ENCODE peak calls at places on chromosomes 1 and 21, in five cellular contexts. Q is CD8-positive, alpha-beta memory T cell; X is NT2/D1; B is dorsolateral prefrontal cortex; S is fibroblast of pulmonary artery. H is an unnamed sample.

GRCh38 chr1:109643385-109644230 is 12.3 kb upstream of the GSTM4 start:
- DNase-seq in Q (peak), X (peak), B (no peak), S (peak), H (peak)

GRCh38 chr1:24699628-24700027 is 45.6 kb upstream of the CLIC4 start:
- DNase-seq in Q (no peak), X (no peak), B (no peak), S (no peak), H (peak)

GRCh38 chr1:230507671-230508407 is 81.7 kb upstream of the PGBD5 start:
- DNase-seq in Q (no peak), X (no peak), B (peak), S (peak), H (no peak)

GRCh38 chr1:50981741-50982140 is 11.7 kb downstream of the CDKN2C start:
- DNase-seq in Q (no peak), X (no peak), B (no peak), S (no peak), H (no peak)

GRCh38 chr1:17856496-17857108 is 101.5 kb downstream of the ACTL8 start:
- DNase-seq in Q (no peak), X (no peak), B (no peak), S (no peak), H (no peak)

GRCh38 chr1:204232530-204232929 is 18.7 kb upstream of the GOLT1A start:
- DNase-seq in Q (no peak), X (no peak), B (no peak), S (no peak), H (no peak)

GRCh38 chr21:29604096-29604495 is 305.4 kb downstream of the BACH1 start:
- DNase-seq in Q (no peak), X (no peak), B (no peak), S (no peak), H (no peak)

GRCh38 chr1:45669379-45669778 is 17.0 kb downstream of the GPBP1L1 start:
- DNase-seq in Q (no peak), X (no peak), B (no peak), S (no peak), H (no peak)

GRCh38 chr1:107963601-107964396 is 1.2 kb downstream of the VAV3 start:
- DNase-seq in Q (peak), X (no peak), B (peak), S (peak), H (peak)

GRCh38 chr1:159509440-159510222 is 26.2 kb downstream of the OR10J5 start:
- DNase-seq in Q (no peak), X (no peak), B (no peak), S (no peak), H (no peak)

GRCh38 chr21:33825898-33826297 is 89.7 kb downstream of the ATP5PO start:
- DNase-seq in Q (no peak), X (no peak), B (no peak), S (peak), H (no peak)

GRCh38 chr1:244992833-244993232 is 128.5 kb upstream of the HNRNPU start:
- DNase-seq in Q (no peak), X (no peak), B (no peak), S (no peak), H (no peak)

GRCh38 chr21:16154961-16155360 is 425.2 kb downstream of the USP25 start:
- DNase-seq in Q (no peak), X (peak), B (no peak), S (no peak), H (peak)

GRCh38 chr1:6460349-6461236 is 5.4 kb downstream of the TNFRSF25 start:
- DNase-seq in Q (peak), X (no peak), B (no peak), S (peak), H (peak)

GRCh38 chr1:208921259-208921658 is 662.3 kb upstream of the CAMK1G start:
- DNase-seq in Q (no peak), X (no peak), B (no peak), S (no peak), H (no peak)

GRCh38 chr1:222347627-222348026 is 200.3 kb downstream of the HHIPL2 start:
- DNase-seq in Q (no peak), X (no peak), B (no peak), S (no peak), H (no peak)

GRCh38 chr1:12245733-12246132 is 15.9 kb downstream of the VPS13D start:
- DNase-seq in Q (no peak), X (no peak), B (no peak), S (no peak), H (no peak)

GRCh38 chr1:41530411-41530810 is 45.9 kb upstream of the EDN2 start:
- DNase-seq in Q (no peak), X (no peak), B (no peak), S (no peak), H (no peak)

GRCh38 chr1:70156529-70157120 is 48.8 kb downstream of the LRRC40 start:
- DNase-seq in Q (no peak), X (no peak), B (no peak), S (no peak), H (no peak)

GRCh38 chr1:38677311-38677710 is 182.3 kb downstream of the RRAGC start:
- DNase-seq in Q (no peak), X (no peak), B (no peak), S (no peak), H (no peak)

GRCh38 chr21:31316488-31317169 is 27.4 kb downstream of the TIAM1 start:
- DNase-seq in Q (no peak), X (no peak), B (no peak), S (peak), H (no peak)

GRCh38 chr1:167987174-167987573 is 50.3 kb upstream of the MPC2 start:
- DNase-seq in Q (no peak), X (no peak), B (no peak), S (no peak), H (no peak)

GRCh38 chr1:145961425-145962156 is 2.8 kb downstream of the ANKRD34A start:
- DNase-seq in Q (peak), X (no peak), B (peak), S (no peak), H (peak)

GRCh38 chr1:16143566-16144324 is 12.1 kb downstream of the EPHA2 start:
- DNase-seq in Q (no peak), X (no peak), B (no peak), S (no peak), H (peak)

GRCh38 chr21:27201197-27201596 is 234.3 kb upstream of the ADAMTS5 start:
- DNase-seq in Q (no peak), X (no peak), B (no peak), S (peak), H (no peak)

GRCh38 chr1:237503292-237503691 is 387.4 kb downstream of the ZP4 start:
- DNase-seq in Q (no peak), X (no peak), B (no peak), S (no peak), H (no peak)

GRCh38 chr1:219086956-219087469 is 86.7 kb upstream of the LYPLAL1 start:
- DNase-seq in Q (no peak), X (no peak), B (no peak), S (no peak), H (no peak)

GRCh38 chr1:17849216-17849615 is 94.1 kb downstream of the ACTL8 start:
- DNase-seq in Q (no peak), X (no peak), B (no peak), S (no peak), H (peak)

DNA sequence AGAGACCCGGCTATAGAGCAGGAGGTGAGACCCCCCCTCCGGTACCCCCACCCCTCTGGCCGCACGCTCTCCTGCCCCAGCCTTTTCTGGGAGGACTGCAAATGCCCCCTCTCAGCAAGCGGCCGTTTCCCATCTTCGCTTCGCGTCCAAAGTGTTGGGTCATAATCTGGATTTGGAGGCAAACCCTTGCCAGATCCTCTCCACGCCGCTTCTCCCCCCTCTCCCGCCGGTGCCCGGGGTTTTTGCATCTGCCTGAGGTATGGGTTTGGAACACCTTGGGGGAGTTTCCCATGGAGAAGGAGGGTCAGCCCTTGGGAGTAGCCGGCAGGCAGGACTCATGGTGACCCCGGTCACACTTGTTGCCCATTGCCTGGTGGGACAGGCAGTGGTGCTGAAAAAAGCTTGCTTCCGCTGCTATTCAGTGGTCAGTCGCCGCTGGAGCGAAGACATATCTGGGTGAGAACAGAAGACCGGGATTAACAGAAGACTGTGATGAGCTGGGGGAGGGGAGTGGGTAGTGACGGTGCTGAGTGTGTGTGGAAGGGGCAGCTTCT is 948 bp downstream of the KCNK2 start:
- DNase-seq in Q (no peak), X (no peak), B (peak), S (peak), H (peak)
- H3K4me3 ChIP-seq in Q (no peak), X (peak), B (peak), S (peak), H (peak)

DNA sequence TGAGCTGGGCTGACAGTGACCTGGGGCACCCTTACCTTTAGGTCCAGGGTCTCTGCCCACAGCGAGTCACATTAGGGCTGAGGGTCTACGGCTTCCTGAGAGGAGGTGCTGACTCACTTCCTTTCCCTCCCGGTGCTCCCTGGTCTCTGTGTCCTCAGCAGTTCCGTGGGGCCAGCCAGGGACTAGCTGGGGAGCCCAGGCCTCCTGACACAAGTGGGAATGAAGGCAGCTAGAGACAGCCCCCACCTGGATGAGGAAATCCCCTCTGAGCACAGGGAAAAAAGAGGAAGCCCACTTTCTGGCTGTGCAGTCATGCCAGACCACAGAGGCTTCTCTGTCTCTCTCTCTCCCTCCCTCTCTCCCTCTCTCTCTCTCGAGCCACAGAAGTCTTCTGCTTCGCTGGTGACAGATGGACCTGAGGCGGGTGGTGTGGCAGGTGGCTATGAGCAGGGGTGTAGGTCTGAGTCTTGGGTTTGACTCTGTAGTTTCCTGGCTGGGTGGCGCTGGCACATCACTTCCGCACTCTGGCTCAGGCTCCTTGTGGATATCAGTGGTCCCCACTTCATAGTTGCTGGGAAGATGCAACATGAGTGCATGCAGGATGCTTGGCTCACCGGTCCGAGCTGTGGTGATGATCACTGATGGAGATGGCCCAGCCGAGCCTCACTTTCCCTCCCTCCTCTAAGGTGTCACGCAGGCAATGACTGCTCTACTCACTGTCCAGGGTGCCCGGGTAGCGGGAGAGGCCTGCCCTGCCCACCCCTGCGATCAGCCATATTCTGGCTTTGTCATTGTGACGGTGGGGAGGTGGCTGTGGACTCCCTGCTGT is 3.5 kb downstream of the SLC66A1 start:
- DNase-seq in Q (peak), X (no peak), B (no peak), S (peak), H (peak)
- H3K4me3 ChIP-seq in Q (no peak), X (no peak), B (no peak), S (no peak), H (no peak)

DNA sequence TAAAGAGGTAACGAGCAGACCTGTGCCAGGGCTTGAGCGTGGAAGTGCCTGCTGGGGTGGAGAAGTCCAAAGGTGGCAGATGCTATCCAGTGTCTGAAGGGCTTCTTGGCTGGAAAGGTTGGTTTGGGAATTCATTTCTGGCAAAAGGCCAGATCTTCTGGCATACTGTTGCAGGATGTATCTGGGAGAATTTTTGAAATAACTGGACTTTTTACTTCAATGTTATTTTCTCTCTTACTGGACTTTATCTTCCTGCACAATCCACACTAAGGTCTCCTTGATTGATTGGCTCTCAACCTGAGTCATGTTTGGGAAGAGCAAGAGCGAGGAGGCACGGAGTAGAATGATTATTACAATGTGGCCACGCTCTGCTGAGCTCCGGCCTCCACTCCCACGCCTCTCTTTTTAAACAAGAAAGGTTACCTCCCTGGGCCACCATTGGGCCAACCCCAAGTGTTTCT is 278.4 kb downstream of the TM2D1 start:
- DNase-seq in Q (no peak), X (no peak), B (no peak), S (peak), H (no peak)
- H3K4me3 ChIP-seq in Q (no peak), X (no peak), B (no peak), S (no peak), H (no peak)

DNA sequence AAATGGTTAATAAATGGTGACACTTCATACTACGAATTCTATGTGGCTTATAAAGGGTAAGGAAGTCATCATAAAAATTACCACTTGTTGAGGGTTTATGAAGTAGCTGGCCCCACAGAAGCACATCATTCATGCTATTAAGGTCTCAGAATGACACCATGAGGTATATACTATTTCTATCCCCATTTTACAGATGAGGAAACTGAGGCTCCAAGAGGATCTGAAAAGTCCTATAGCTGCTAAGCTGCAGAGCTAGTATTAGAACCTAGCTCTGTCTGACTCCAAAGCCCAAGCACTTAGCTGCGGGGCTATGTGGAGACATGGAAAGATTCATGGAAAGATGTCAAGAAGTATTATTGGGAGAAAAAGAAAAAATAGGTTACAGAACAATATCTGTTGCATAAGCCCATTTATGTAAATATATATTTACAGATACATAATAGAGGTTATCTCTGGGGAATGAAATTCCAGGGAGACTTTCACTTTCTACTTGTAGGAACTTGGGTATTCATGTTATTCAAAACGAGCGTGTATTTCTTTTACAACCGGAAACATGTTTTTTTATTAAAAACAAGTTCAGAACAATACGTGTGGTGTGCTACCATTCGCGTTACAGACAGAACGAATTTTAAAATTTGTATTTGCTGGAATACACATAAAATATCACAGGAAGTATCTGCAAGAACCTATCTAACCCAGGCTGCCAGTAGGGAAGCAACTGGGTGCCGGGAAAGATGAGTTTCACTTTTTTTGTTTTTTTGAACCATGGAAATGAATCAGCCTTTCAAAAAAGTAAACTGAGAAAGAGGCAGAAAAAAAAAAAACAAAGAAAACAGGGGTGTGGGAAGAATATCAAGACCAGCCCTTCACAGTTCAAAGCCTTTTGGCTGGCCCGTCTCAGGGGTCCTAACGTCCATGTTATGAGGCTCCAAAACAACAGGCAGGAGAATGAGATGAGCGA is 13.4 kb downstream of the SPOCD1 start:
- DNase-seq in Q (peak), X (no peak), B (no peak), S (no peak), H (no peak)
- H3K4me3 ChIP-seq in Q (no peak), X (no peak), B (peak), S (no peak), H (no peak)

GRCh38 chr1:226943156-226943555 is 3.1 kb downstream of the COQ8A start:
- DNase-seq in Q (no peak), X (no peak), B (no peak), S (no peak), H (peak)
- H3K4me3 ChIP-seq in Q (no peak), X (no peak), B (no peak), S (no peak), H (no peak)

DNA sequence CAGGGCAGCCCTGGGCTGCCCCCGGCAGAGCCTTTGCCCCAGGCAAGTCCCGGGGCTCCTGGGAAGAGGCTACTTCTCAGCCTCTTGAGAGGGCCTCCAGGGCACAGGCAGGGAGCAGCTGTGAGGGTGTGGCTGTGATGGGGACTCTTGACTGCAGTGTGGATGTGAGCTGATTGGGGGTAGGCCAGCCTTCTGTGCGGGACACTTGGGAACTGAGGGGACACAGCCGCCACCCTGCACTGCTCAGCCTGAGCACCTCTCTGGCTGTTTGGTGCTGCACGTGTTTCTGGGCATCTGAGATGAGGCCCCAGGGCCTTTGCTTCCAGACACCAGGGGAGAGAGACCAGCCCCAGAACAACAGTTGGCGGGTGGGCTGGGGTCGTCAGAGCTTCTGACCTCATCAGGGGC is 62.1 kb downstream of the SKI start:
- DNase-seq in Q (no peak), X (no peak), B (no peak), S (no peak), H (no peak)
- H3K4me3 ChIP-seq in Q (peak), X (no peak), B (peak), S (no peak), H (no peak)

GRCh38 chr1:36139521-36139920 is 9.8 kb downstream of the TRAPPC3 start:
- DNase-seq in Q (no peak), X (no peak), B (no peak), S (no peak), H (no peak)

GRCh38 chr1:36143424-36143823 is 5.9 kb downstream of the TRAPPC3 start:
- DNase-seq in Q (no peak), X (no peak), B (no peak), S (no peak), H (no peak)

GRCh38 chr1:36137776-36138175 is 11.5 kb downstream of the TRAPPC3 start:
- DNase-seq in Q (no peak), X (no peak), B (no peak), S (no peak), H (no peak)

GRCh38 chr1:36144413-36144812 is 4.9 kb downstream of the TRAPPC3 start:
- DNase-seq in Q (no peak), X (no peak), B (no peak), S (no peak), H (no peak)

GRCh38 chr1:36142121-36142520 is 7.2 kb downstream of the TRAPPC3 start:
- DNase-seq in Q (no peak), X (no peak), B (no peak), S (no peak), H (no peak)
- H3K4me3 ChIP-seq in Q (no peak), X (no peak), B (no peak), S (no peak), H (no peak)

GRCh38 chr1:118963138-118963455 is 25.0 kb downstream of the TBX15 start:
- DNase-seq in Q (no peak), X (no peak), B (no peak), S (no peak), H (no peak)
- H3K4me3 ChIP-seq in Q (no peak), X (no peak), B (no peak), S (no peak), H (no peak)